ENCODE peak calls at places on chromosomes 12 and 14, in six cellular contexts. One of them, this sample, is unnamed.

GRCh38 chr12:32301216-32301615 is 98.1 kb upstream of the FGD4 start:
- DNase-seq in H1: no peak
- DNase-seq in HCT116: no peak
- DNase-seq in endothelial cell of umbilical vein: no peak
- DNase-seq in GM12878: no peak
- DNase-seq in breast epithelium: no peak
- DNase-seq in this sample: no peak

GRCh38 chr12:46825526-46826414 is at the start of gene SLC38A4:
- DNase-seq in GM12878: no peak
- DNase-seq in breast epithelium: no peak
- DNase-seq in HCT116: no peak
- DNase-seq in endothelial cell of umbilical vein: peak; percentile 64
- DNase-seq in H1: peak; percentile 79
- DNase-seq in this sample: no peak

GRCh38 chr12:57216014-57216891 is at the start of gene NXPH4:
- DNase-seq in HCT116: no peak
- DNase-seq in GM12878: no peak
- DNase-seq in breast epithelium: no peak
- DNase-seq in H1: peak; percentile 84
- DNase-seq in endothelial cell of umbilical vein: no peak
- DNase-seq in this sample: peak; percentile 47

GRCh38 chr12:69412655-69413054 is 53.1 kb downstream of the YEATS4 start:
- DNase-seq in endothelial cell of umbilical vein: no peak
- DNase-seq in HCT116: no peak
- DNase-seq in breast epithelium: no peak
- DNase-seq in H1: no peak
- DNase-seq in GM12878: no peak
- DNase-seq in this sample: no peak

GRCh38 chr14:102690509-102691286 is 86.6 kb upstream of the TRAF3 start:
- DNase-seq in endothelial cell of umbilical vein: no peak
- DNase-seq in HCT116: no peak
- DNase-seq in H1: no peak
- DNase-seq in GM12878: no peak
- DNase-seq in breast epithelium: no peak
- DNase-seq in this sample: peak; percentile 55

GRCh38 chr12:77058740-77059139 is 6.6 kb downstream of the E2F7 start:
- DNase-seq in endothelial cell of umbilical vein: no peak
- DNase-seq in HCT116: no peak
- DNase-seq in GM12878: no peak
- DNase-seq in H1: no peak
- DNase-seq in breast epithelium: no peak
- DNase-seq in this sample: no peak

GRCh38 chr14:90523544-90523943 is 126.7 kb downstream of the CALM1 start:
- DNase-seq in H1: no peak
- DNase-seq in breast epithelium: no peak
- DNase-seq in HCT116: no peak
- DNase-seq in GM12878: no peak
- DNase-seq in endothelial cell of umbilical vein: no peak
- DNase-seq in this sample: no peak

GRCh38 chr12:118979763-118980406 is 1.5 kb upstream of the SRRM4 start:
- DNase-seq in HCT116: peak; percentile 42
- DNase-seq in H1: peak; percentile 86
- DNase-seq in endothelial cell of umbilical vein: peak; percentile 29
- DNase-seq in GM12878: no peak
- DNase-seq in breast epithelium: no peak
- DNase-seq in this sample: peak; percentile 46

GRCh38 chr12:70733385-70733784 is 96.2 kb upstream of the PTPRB start:
- DNase-seq in GM12878: peak; percentile 5
- DNase-seq in breast epithelium: no peak
- DNase-seq in HCT116: peak; percentile 76
- DNase-seq in endothelial cell of umbilical vein: peak; percentile 71
- DNase-seq in H1: no peak
- DNase-seq in this sample: no peak

GRCh38 chr12:20220339-20220738 is 148.0 kb upstream of the PDE3A start:
- DNase-seq in H1: no peak
- DNase-seq in endothelial cell of umbilical vein: peak; percentile 61
- DNase-seq in breast epithelium: no peak
- DNase-seq in HCT116: peak; percentile 36
- DNase-seq in GM12878: peak; percentile 5
- DNase-seq in this sample: no peak

GRCh38 chr12:78407722-78408121 is 456.9 kb upstream of the SYT1 start:
- DNase-seq in endothelial cell of umbilical vein: no peak
- DNase-seq in GM12878: no peak
- DNase-seq in H1: no peak
- DNase-seq in breast epithelium: no peak
- DNase-seq in HCT116: no peak
- DNase-seq in this sample: no peak

GRCh38 chr12:92105676-92106075 is 40.0 kb downstream of the BTG1 start:
- DNase-seq in HCT116: no peak
- DNase-seq in H1: no peak
- DNase-seq in GM12878: no peak
- DNase-seq in breast epithelium: no peak
- DNase-seq in endothelial cell of umbilical vein: no peak
- DNase-seq in this sample: no peak

GRCh38 chr14:96781371-96781770 is 15.8 kb upstream of the VRK1 start:
- DNase-seq in GM12878: no peak
- DNase-seq in breast epithelium: no peak
- DNase-seq in H1: no peak
- DNase-seq in HCT116: no peak
- DNase-seq in endothelial cell of umbilical vein: no peak
- DNase-seq in this sample: no peak

GRCh38 chr14:22314183-22314820 is 274.7 kb downstream of the DAD1 start:
- DNase-seq in breast epithelium: no peak
- DNase-seq in H1: no peak
- DNase-seq in endothelial cell of umbilical vein: peak; percentile 54
- DNase-seq in GM12878: peak; percentile 48
- DNase-seq in HCT116: peak; percentile 60
- DNase-seq in this sample: no peak

GRCh38 chr14:78157855-78158436 is 12.2 kb upstream of the NRXN3 start:
- DNase-seq in H1: peak; percentile 58
- DNase-seq in GM12878: no peak
- DNase-seq in HCT116: no peak
- DNase-seq in breast epithelium: no peak
- DNase-seq in endothelial cell of umbilical vein: no peak
- DNase-seq in this sample: peak; percentile 28

GRCh38 chr14:101932668-101933067 is 31.7 kb upstream of the DYNC1H1 start:
- DNase-seq in breast epithelium: no peak
- DNase-seq in HCT116: no peak
- DNase-seq in GM12878: no peak
- DNase-seq in H1: no peak
- DNase-seq in endothelial cell of umbilical vein: no peak
- DNase-seq in this sample: no peak

GRCh38 chr14:93926209-93926872 is 803 bp upstream of the FAM181A start:
- DNase-seq in HCT116: no peak
- DNase-seq in breast epithelium: no peak
- DNase-seq in endothelial cell of umbilical vein: no peak
- DNase-seq in H1: no peak
- DNase-seq in GM12878: no peak
- DNase-seq in this sample: no peak

GRCh38 chr12:99709619-99710018 is 62.1 kb downstream of the GARIN6 start:
- DNase-seq in breast epithelium: no peak
- DNase-seq in H1: no peak
- DNase-seq in GM12878: no peak
- DNase-seq in endothelial cell of umbilical vein: no peak
- DNase-seq in HCT116: no peak
- DNase-seq in this sample: no peak

GRCh38 chr14:99382071-99382640 is 98.5 kb downstream of the SETD3 start:
- DNase-seq in HCT116: no peak
- DNase-seq in GM12878: no peak
- DNase-seq in H1: no peak
- DNase-seq in breast epithelium: no peak
- DNase-seq in endothelial cell of umbilical vein: no peak
- DNase-seq in this sample: no peak

GRCh38 chr12:15278816-15279658 is 43.3 kb upstream of the PTPRO start:
- DNase-seq in endothelial cell of umbilical vein: peak; percentile 49
- DNase-seq in breast epithelium: peak; percentile 82
- DNase-seq in H1: no peak
- DNase-seq in GM12878: no peak
- DNase-seq in HCT116: no peak
- DNase-seq in this sample: peak; percentile 94

GRCh38 chr12:91804533-91804932 is 341.1 kb downstream of the BTG1 start:
- DNase-seq in HCT116: peak; percentile 81
- DNase-seq in H1: no peak
- DNase-seq in endothelial cell of umbilical vein: no peak
- DNase-seq in GM12878: no peak
- DNase-seq in breast epithelium: no peak
- DNase-seq in this sample: no peak

GRCh38 chr14:65910108-65910507 is 497.6 kb downstream of the FUT8 start:
- DNase-seq in H1: no peak
- DNase-seq in GM12878: no peak
- DNase-seq in breast epithelium: no peak
- DNase-seq in HCT116: no peak
- DNase-seq in endothelial cell of umbilical vein: no peak
- DNase-seq in this sample: no peak

GRCh38 chr14:50619569-50620141 is 48.5 kb downstream of the SAV1 start:
- DNase-seq in GM12878: peak; percentile 21
- DNase-seq in endothelial cell of umbilical vein: peak; percentile 70
- DNase-seq in HCT116: peak; percentile 32
- DNase-seq in H1: no peak
- DNase-seq in breast epithelium: no peak
- DNase-seq in this sample: no peak

GRCh38 chr12:130014485-130014807 is 110.6 kb upstream of the TMEM132D start:
- DNase-seq in GM12878: no peak
- DNase-seq in endothelial cell of umbilical vein: no peak
- DNase-seq in H1: peak; percentile 68
- DNase-seq in breast epithelium: no peak
- DNase-seq in HCT116: no peak
- DNase-seq in this sample: no peak

GRCh38 chr14:50943943-50944646 is at the start of gene PYGL:
- DNase-seq in HCT116: peak; percentile 43
- DNase-seq in breast epithelium: no peak
- DNase-seq in H1: peak; percentile 88
- DNase-seq in GM12878: no peak
- DNase-seq in endothelial cell of umbilical vein: peak; percentile 57
- DNase-seq in this sample: peak; percentile 69

GRCh38 chr14:77565289-77566081 is 51.0 kb downstream of the SPTLC2 start:
- DNase-seq in HCT116: no peak
- DNase-seq in breast epithelium: no peak
- DNase-seq in H1: no peak
- DNase-seq in GM12878: no peak
- DNase-seq in endothelial cell of umbilical vein: no peak
- DNase-seq in this sample: no peak

GRCh38 chr12:64672925-64673409 is 62.7 kb downstream of the RASSF3 start:
- DNase-seq in HCT116: peak; percentile 56
- DNase-seq in endothelial cell of umbilical vein: peak; percentile 87
- DNase-seq in GM12878: no peak
- DNase-seq in H1: no peak
- DNase-seq in breast epithelium: no peak
- DNase-seq in this sample: peak; percentile 84

GRCh38 chr12:46430340-46430948 is 57.9 kb upstream of the SLC38A2 start:
- DNase-seq in breast epithelium: no peak
- DNase-seq in endothelial cell of umbilical vein: peak; percentile 97
- DNase-seq in GM12878: peak; percentile 64
- DNase-seq in H1: no peak
- DNase-seq in HCT116: peak; percentile 92
- DNase-seq in this sample: no peak

GRCh38 chr14:31312934-31313333 is 105.3 kb upstream of the HECTD1 start:
- DNase-seq in HCT116: no peak
- DNase-seq in H1: no peak
- DNase-seq in breast epithelium: no peak
- DNase-seq in GM12878: no peak
- DNase-seq in endothelial cell of umbilical vein: no peak
- DNase-seq in this sample: no peak

GRCh38 chr12:56158926-56159461 is 835 bp downstream of the MYL6 start:
- DNase-seq in endothelial cell of umbilical vein: peak; percentile 57
- DNase-seq in breast epithelium: peak; percentile 95
- DNase-seq in HCT116: no peak
- DNase-seq in H1: peak; percentile 66
- DNase-seq in GM12878: no peak
- DNase-seq in this sample: peak; percentile 82
- TF ChIP-seq POLR2A in endothelial cell of umbilical vein: no peak
- TF ChIP-seq POLR2A in breast epithelium: peak; percentile 6
- TF ChIP-seq POLR2A in HCT116: no peak
- TF ChIP-seq POLR2A in H1: peak; percentile 83
- TF ChIP-seq POLR2A in GM12878: peak; percentile 31
- TF ChIP-seq POLR2A in this sample: no peak

GRCh38 chr14:24700511-24700910 is 66.5 kb upstream of the GZMB start:
- DNase-seq in H1: no peak
- DNase-seq in breast epithelium: no peak
- DNase-seq in HCT116: no peak
- DNase-seq in GM12878: no peak
- DNase-seq in endothelial cell of umbilical vein: no peak
- DNase-seq in this sample: no peak

GRCh38 chr14:24701031-24701430 is 67.0 kb upstream of the GZMB start:
- DNase-seq in HCT116: no peak
- DNase-seq in breast epithelium: no peak
- DNase-seq in GM12878: no peak
- DNase-seq in endothelial cell of umbilical vein: no peak
- DNase-seq in H1: no peak
- DNase-seq in this sample: no peak

GRCh38 chr14:24710403-24711063 is 76.5 kb upstream of the GZMB start:
- DNase-seq in H1: peak; percentile 67
- DNase-seq in GM12878: no peak
- DNase-seq in endothelial cell of umbilical vein: peak; percentile 48
- DNase-seq in breast epithelium: peak; percentile 50
- DNase-seq in HCT116: peak; percentile 27
- DNase-seq in this sample: peak; percentile 52

GRCh38 chr14:24708684-24709083 is 74.7 kb upstream of the GZMB start:
- DNase-seq in H1: no peak
- DNase-seq in HCT116: no peak
- DNase-seq in breast epithelium: no peak
- DNase-seq in GM12878: no peak
- DNase-seq in endothelial cell of umbilical vein: no peak
- DNase-seq in this sample: no peak

GRCh38 chr14:24705840-24706239 is 71.8 kb upstream of the GZMB start:
- DNase-seq in HCT116: no peak
- DNase-seq in GM12878: peak; percentile 58
- DNase-seq in endothelial cell of umbilical vein: no peak
- DNase-seq in H1: no peak
- DNase-seq in breast epithelium: no peak
- DNase-seq in this sample: no peak
- H3K27me3 ChIP-seq in HCT116: no peaks in the 10 kb centered on the region
- H3K27me3 ChIP-seq in GM12878: no peaks in the 10 kb centered on the region
- H3K27me3 ChIP-seq in endothelial cell of umbilical vein: no peaks in the 10 kb centered on the region
- H3K27me3 ChIP-seq in H1: no peaks in the 10 kb centered on the region
- H3K27me3 ChIP-seq in breast epithelium: no peaks in the 10 kb centered on the region
- H3K27me3 ChIP-seq in this sample: no peaks in the 10 kb centered on the region

DNA sequence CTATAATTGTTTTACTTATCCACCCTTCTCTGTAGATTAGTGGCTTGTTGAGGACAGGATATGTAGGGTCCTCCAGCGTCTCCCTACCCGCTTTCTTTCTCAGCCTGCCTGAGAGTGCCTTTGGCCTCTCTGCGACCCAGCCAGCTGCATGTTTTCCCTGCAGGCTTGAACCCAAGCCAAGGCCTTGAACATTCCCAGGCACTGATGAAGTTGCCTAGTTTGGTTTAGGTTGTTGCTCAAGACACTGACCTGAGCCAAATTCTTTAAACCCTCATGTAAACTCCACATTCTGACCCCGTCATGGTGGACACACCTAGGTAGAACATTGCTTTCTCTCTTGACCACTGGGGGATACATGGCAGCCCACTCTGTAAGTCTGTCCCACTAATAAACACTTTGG is 33.4 kb upstream of the TXNRD1 start:
- DNase-seq in endothelial cell of umbilical vein: no peak
- DNase-seq in HCT116: no peak
- DNase-seq in breast epithelium: peak; percentile 71
- DNase-seq in H1: no peak
- DNase-seq in GM12878: no peak
- DNase-seq in this sample: peak; percentile 49
- TF ChIP-seq POLR2AphosphoS5 in endothelial cell of umbilical vein: no peak
- TF ChIP-seq POLR2AphosphoS5 in HCT116: no peak
- TF ChIP-seq POLR2AphosphoS5 in breast epithelium: peak; percentile 90
- TF ChIP-seq POLR2AphosphoS5 in H1: no peak
- TF ChIP-seq POLR2AphosphoS5 in GM12878: no peak
- TF ChIP-seq POLR2AphosphoS5 in this sample: peak; percentile 85

GRCh38 chr12:108518101-108518715 is 3.1 kb downstream of the FICD start:
- DNase-seq in endothelial cell of umbilical vein: no peak
- DNase-seq in HCT116: no peak
- DNase-seq in breast epithelium: no peak
- DNase-seq in GM12878: no peak
- DNase-seq in H1: no peak
- DNase-seq in this sample: no peak
- TF ChIP-seq POLR2A in endothelial cell of umbilical vein: no peak
- TF ChIP-seq POLR2A in HCT116: no peak
- TF ChIP-seq POLR2A in breast epithelium: no peak
- TF ChIP-seq POLR2A in GM12878: peak; percentile 51
- TF ChIP-seq POLR2A in H1: no peak
- TF ChIP-seq POLR2A in this sample: no peak

This sample was measured in stomach.